ENCODE peak calls at places on chromosome 2, in six cellular contexts. N is T-helper 1 cell; U is EH; E is activated CD8-positive, alpha-beta memory T cell treated with anti-CD3 and anti-CD28 coated beads for 24 hours; S is HCT116; A is HEK293T. C is an unnamed sample.

GRCh38 chr2:102063948-102064678 is 72.4 kb downstream of the IL1R2 start:
- DNase-seq in N (peak), E (no peak), S (peak), U (peak), A (no peak), C (no peak)

GRCh38 chr2:43224131-43224570 is 2.3 kb downstream of the ZFP36L2 start:
- DNase-seq in N (peak), E (peak), A (no peak), U (peak), S (no peak), C (peak)

GRCh38 chr2:25362564-25363145 is 20.9 kb upstream of the DNMT3A start:
- DNase-seq in S (no peak), A (no peak), E (peak), N (peak), U (no peak), C (no peak)

GRCh38 chr2:37322368-37322767 is 2.3 kb downstream of the PRKD3 start:
- DNase-seq in A (no peak), S (no peak), N (no peak), E (no peak), U (peak), C (no peak)

GRCh38 chr2:201761101-201761500 is 19.6 kb downstream of the ALS2 start:
- DNase-seq in N (no peak), S (no peak), E (no peak), U (no peak), A (no peak), C (no peak)

GRCh38 chr2:120559401-120559800 is 176.3 kb upstream of the GLI2 start:
- DNase-seq in N (no peak), A (no peak), S (no peak), U (peak), E (no peak), C (no peak)

GRCh38 chr2:187986392-187987105 is 305.1 kb upstream of the GULP1 start:
- DNase-seq in S (no peak), N (no peak), A (no peak), U (peak), E (no peak), C (no peak)

GRCh38 chr2:170221317-170222288 is 43.7 kb downstream of the MYO3B start:
- DNase-seq in E (no peak), U (peak), A (no peak), N (no peak), S (no peak), C (no peak)

C was measured in endothelial cell.